ENCODE peak calls at places on chromosomes 1 and 21, in seven cellular contexts. E is activated naive CD4-positive, alpha-beta T cell treated with Interleukin-2 at 50 U/mL for 16 hours; P is lower lobe of right lung; T is ovary; R is Right ventricle myocardium superior; U is transverse colon; Y is putamen. L is an unnamed sample.
A peak's percentile ranks its signal among the peaks of the same experiment; 100 is the strongest.

GRCh38 chr1:110393691-110394564 is 3.1 kb upstream of the SLC16A4 start:
- DNase-seq in Y (no peak), T (no peak), U (peak; percentile 32), R (no peak), E (no peak), P (no peak), L (no peak)

GRCh38 chr21:44866780-44867179 is 6.7 kb downstream of the PTTG1IP start:
- DNase-seq in U (no peak), T (no peak), P (no peak), Y (no peak), R (peak; percentile 14), E (no peak), L (no peak)

GRCh38 chr1:209616366-209617046 is 33.0 kb downstream of the CAMK1G start:
- DNase-seq in P (no peak), U (no peak), R (peak; percentile 45), T (no peak), Y (no peak), E (no peak), L (no peak)

GRCh38 chr1:36612121-36612520 is 129.4 kb upstream of the CSF3R start:
- DNase-seq in E (no peak), P (no peak), U (no peak), R (no peak), Y (no peak), T (no peak), L (no peak)

GRCh38 chr1:158022554-158023278 is 29.3 kb downstream of the KIRREL1 start:
- DNase-seq in R (no peak), Y (no peak), P (no peak), T (peak; percentile 42), U (no peak), E (no peak), L (no peak)

GRCh38 chr1:58704616-58705021 is 4.8 kb upstream of the MYSM1 start:
- DNase-seq in E (no peak), T (no peak), Y (no peak), R (no peak), P (no peak), U (no peak), L (no peak)

GRCh38 chr21:46636550-46637289 is 1.2 kb downstream of the PRMT2 start:
- DNase-seq in Y (no peak), P (no peak), E (no peak), T (no peak), R (no peak), U (no peak), L (peak; percentile 53)

GRCh38 chr1:209742409-209743144 is 13.3 kb upstream of the TRAF3IP3 start:
- DNase-seq in P (no peak), Y (no peak), E (no peak), R (no peak), U (no peak), T (no peak), L (peak; percentile 49)

GRCh38 chr1:88655685-88656299 is 28.3 kb upstream of the PKN2 start:
- DNase-seq in T (no peak), E (no peak), R (no peak), U (no peak), P (no peak), Y (peak; percentile 11), L (peak; percentile 43)

GRCh38 chr1:181152892-181153633 is 64.6 kb downstream of the IER5 start:
- DNase-seq in U (peak; percentile 74), R (peak; percentile 92), Y (peak; percentile 28), E (no peak), P (peak; percentile 86), T (peak; percentile 91), L (peak; percentile 79)

GRCh38 chr1:180042994-180043622 is 88.5 kb downstream of the CEP350 start:
- DNase-seq in E (no peak), R (no peak), T (no peak), Y (no peak), U (no peak), P (no peak), L (no peak)

GRCh38 chr1:177286396-177286795 is 115.6 kb downstream of the BRINP2 start:
- DNase-seq in R (no peak), T (no peak), P (no peak), Y (no peak), E (no peak), U (no peak), L (no peak)

GRCh38 chr1:151574575-151575529 is 34.7 kb downstream of the TUFT1 start:
- DNase-seq in Y (no peak), E (peak; percentile 8), P (no peak), R (no peak), U (peak; percentile 16), T (no peak), L (no peak)